ENCODE peak calls at places on chromosomes 5 and 9, in nine cellular contexts. One of them, this sample, is unnamed.
A peak's percentile ranks its signal among the peaks of the same experiment; 100 is the strongest.

GRCh38 chr5:151456321-151456940 is 9.0 kb downstream of the SLC36A1 start:
- DNase-seq in activated naive CD8-positive, alpha-beta T cell treated with anti-CD3 and anti-CD28 coated beads, Interleukin-2, amount 50 U/mL, for 16 hours: no peak
- DNase-seq in amniotic stem cell: no peak
- DNase-seq in heart left ventricle: no peak
- DNase-seq in naive thymus-derived CD8-positive, alpha-beta T cell: no peak
- DNase-seq in C1 segment of cervical spinal cord: no peak
- DNase-seq in stimulated activated CD4-positive, alpha-beta T cell treated with anti-CD3 and anti-CD28 coated beads, Interleukin-15, amount 100 ng/mL, for 1 hour: no peak
- DNase-seq in SHP77: no peak
- DNase-seq in kidney tubule cell: no peak
- DNase-seq in this sample: no peak

GRCh38 chr5:74206571-74207550 is 433.7 kb downstream of the ENC1 start:
- DNase-seq in stimulated activated CD4-positive, alpha-beta T cell treated with anti-CD3 and anti-CD28 coated beads, Interleukin-15, amount 100 ng/mL, for 1 hour: no peak
- DNase-seq in activated naive CD8-positive, alpha-beta T cell treated with anti-CD3 and anti-CD28 coated beads, Interleukin-2, amount 50 U/mL, for 16 hours: no peak
- DNase-seq in amniotic stem cell: peak; percentile 12
- DNase-seq in SHP77: peak; percentile 77
- DNase-seq in heart left ventricle: peak; percentile 69
- DNase-seq in naive thymus-derived CD8-positive, alpha-beta T cell: no peak
- DNase-seq in C1 segment of cervical spinal cord: no peak
- DNase-seq in kidney tubule cell: peak; percentile 90
- DNase-seq in this sample: peak; percentile 92

GRCh38 chr5:156913719-156914370 is 49.2 kb downstream of the TIMD4 start:
- DNase-seq in heart left ventricle: no peak
- DNase-seq in naive thymus-derived CD8-positive, alpha-beta T cell: peak; percentile 36
- DNase-seq in activated naive CD8-positive, alpha-beta T cell treated with anti-CD3 and anti-CD28 coated beads, Interleukin-2, amount 50 U/mL, for 16 hours: no peak
- DNase-seq in amniotic stem cell: no peak
- DNase-seq in SHP77: no peak
- DNase-seq in C1 segment of cervical spinal cord: no peak
- DNase-seq in kidney tubule cell: no peak
- DNase-seq in stimulated activated CD4-positive, alpha-beta T cell treated with anti-CD3 and anti-CD28 coated beads, Interleukin-15, amount 100 ng/mL, for 1 hour: no peak
- DNase-seq in this sample: no peak

GRCh38 chr5:44051591-44051990 is 337.6 kb downstream of the FGF10 start:
- DNase-seq in naive thymus-derived CD8-positive, alpha-beta T cell: no peak
- DNase-seq in activated naive CD8-positive, alpha-beta T cell treated with anti-CD3 and anti-CD28 coated beads, Interleukin-2, amount 50 U/mL, for 16 hours: no peak
- DNase-seq in stimulated activated CD4-positive, alpha-beta T cell treated with anti-CD3 and anti-CD28 coated beads, Interleukin-15, amount 100 ng/mL, for 1 hour: no peak
- DNase-seq in heart left ventricle: no peak
- DNase-seq in C1 segment of cervical spinal cord: no peak
- DNase-seq in amniotic stem cell: no peak
- DNase-seq in SHP77: no peak
- DNase-seq in kidney tubule cell: no peak
- DNase-seq in this sample: no peak

GRCh38 chr5:80140496-80140895 is 105.3 kb downstream of the THBS4 start:
- DNase-seq in stimulated activated CD4-positive, alpha-beta T cell treated with anti-CD3 and anti-CD28 coated beads, Interleukin-15, amount 100 ng/mL, for 1 hour: peak; percentile 40
- DNase-seq in kidney tubule cell: no peak
- DNase-seq in amniotic stem cell: no peak
- DNase-seq in SHP77: no peak
- DNase-seq in activated naive CD8-positive, alpha-beta T cell treated with anti-CD3 and anti-CD28 coated beads, Interleukin-2, amount 50 U/mL, for 16 hours: peak; percentile 14
- DNase-seq in heart left ventricle: no peak
- DNase-seq in naive thymus-derived CD8-positive, alpha-beta T cell: no peak
- DNase-seq in C1 segment of cervical spinal cord: no peak
- DNase-seq in this sample: no peak

GRCh38 chr9:35944173-35944572 is 13.8 kb downstream of the OR2S2 start:
- DNase-seq in C1 segment of cervical spinal cord: no peak
- DNase-seq in activated naive CD8-positive, alpha-beta T cell treated with anti-CD3 and anti-CD28 coated beads, Interleukin-2, amount 50 U/mL, for 16 hours: no peak
- DNase-seq in stimulated activated CD4-positive, alpha-beta T cell treated with anti-CD3 and anti-CD28 coated beads, Interleukin-15, amount 100 ng/mL, for 1 hour: no peak
- DNase-seq in naive thymus-derived CD8-positive, alpha-beta T cell: no peak
- DNase-seq in amniotic stem cell: no peak
- DNase-seq in kidney tubule cell: no peak
- DNase-seq in heart left ventricle: no peak
- DNase-seq in SHP77: no peak
- DNase-seq in this sample: no peak

GRCh38 chr5:10393491-10393890 is 40.0 kb downstream of the MARCHF6 start:
- DNase-seq in naive thymus-derived CD8-positive, alpha-beta T cell: no peak
- DNase-seq in amniotic stem cell: peak; percentile 15
- DNase-seq in kidney tubule cell: no peak
- DNase-seq in heart left ventricle: no peak
- DNase-seq in activated naive CD8-positive, alpha-beta T cell treated with anti-CD3 and anti-CD28 coated beads, Interleukin-2, amount 50 U/mL, for 16 hours: no peak
- DNase-seq in stimulated activated CD4-positive, alpha-beta T cell treated with anti-CD3 and anti-CD28 coated beads, Interleukin-15, amount 100 ng/mL, for 1 hour: no peak
- DNase-seq in SHP77: no peak
- DNase-seq in C1 segment of cervical spinal cord: no peak
- DNase-seq in this sample: no peak

GRCh38 chr9:16869140-16869903 is 1.1 kb downstream of the BNC2 start:
- DNase-seq in kidney tubule cell: peak; percentile 30
- DNase-seq in heart left ventricle: no peak
- DNase-seq in amniotic stem cell: no peak
- DNase-seq in activated naive CD8-positive, alpha-beta T cell treated with anti-CD3 and anti-CD28 coated beads, Interleukin-2, amount 50 U/mL, for 16 hours: no peak
- DNase-seq in stimulated activated CD4-positive, alpha-beta T cell treated with anti-CD3 and anti-CD28 coated beads, Interleukin-15, amount 100 ng/mL, for 1 hour: no peak
- DNase-seq in C1 segment of cervical spinal cord: no peak
- DNase-seq in SHP77: no peak
- DNase-seq in naive thymus-derived CD8-positive, alpha-beta T cell: no peak
- DNase-seq in this sample: no peak

GRCh38 chr9:104233366-104233765 is 139.3 kb downstream of the SMC2 start:
- DNase-seq in kidney tubule cell: no peak
- DNase-seq in activated naive CD8-positive, alpha-beta T cell treated with anti-CD3 and anti-CD28 coated beads, Interleukin-2, amount 50 U/mL, for 16 hours: no peak
- DNase-seq in amniotic stem cell: no peak
- DNase-seq in naive thymus-derived CD8-positive, alpha-beta T cell: no peak
- DNase-seq in C1 segment of cervical spinal cord: no peak
- DNase-seq in SHP77: no peak
- DNase-seq in stimulated activated CD4-positive, alpha-beta T cell treated with anti-CD3 and anti-CD28 coated beads, Interleukin-15, amount 100 ng/mL, for 1 hour: no peak
- DNase-seq in heart left ventricle: no peak
- DNase-seq in this sample: no peak

GRCh38 chr5:157245477-157245876 is 20.4 kb upstream of the CYFIP2 start:
- DNase-seq in SHP77: no peak
- DNase-seq in amniotic stem cell: no peak
- DNase-seq in kidney tubule cell: peak; percentile 21
- DNase-seq in C1 segment of cervical spinal cord: no peak
- DNase-seq in stimulated activated CD4-positive, alpha-beta T cell treated with anti-CD3 and anti-CD28 coated beads, Interleukin-15, amount 100 ng/mL, for 1 hour: no peak
- DNase-seq in heart left ventricle: no peak
- DNase-seq in naive thymus-derived CD8-positive, alpha-beta T cell: no peak
- DNase-seq in activated naive CD8-positive, alpha-beta T cell treated with anti-CD3 and anti-CD28 coated beads, Interleukin-2, amount 50 U/mL, for 16 hours: no peak
- DNase-seq in this sample: no peak

GRCh38 chr5:180353226-180353962 is at the start of gene GFPT2:
- DNase-seq in amniotic stem cell: peak; percentile 38
- DNase-seq in SHP77: no peak
- DNase-seq in naive thymus-derived CD8-positive, alpha-beta T cell: peak; percentile 76
- DNase-seq in activated naive CD8-positive, alpha-beta T cell treated with anti-CD3 and anti-CD28 coated beads, Interleukin-2, amount 50 U/mL, for 16 hours: peak; percentile 51
- DNase-seq in heart left ventricle: peak; percentile 85
- DNase-seq in kidney tubule cell: peak; percentile 58
- DNase-seq in stimulated activated CD4-positive, alpha-beta T cell treated with anti-CD3 and anti-CD28 coated beads, Interleukin-15, amount 100 ng/mL, for 1 hour: peak; percentile 66
- DNase-seq in C1 segment of cervical spinal cord: peak; percentile 79
- DNase-seq in this sample: peak; percentile 94

GRCh38 chr9:21031818-21032203 is 371 bp upstream of the HACD4 start:
- DNase-seq in stimulated activated CD4-positive, alpha-beta T cell treated with anti-CD3 and anti-CD28 coated beads, Interleukin-15, amount 100 ng/mL, for 1 hour: no peak
- DNase-seq in C1 segment of cervical spinal cord: no peak
- DNase-seq in heart left ventricle: peak; percentile 22
- DNase-seq in amniotic stem cell: no peak
- DNase-seq in kidney tubule cell: no peak
- DNase-seq in activated naive CD8-positive, alpha-beta T cell treated with anti-CD3 and anti-CD28 coated beads, Interleukin-2, amount 50 U/mL, for 16 hours: no peak
- DNase-seq in SHP77: no peak
- DNase-seq in naive thymus-derived CD8-positive, alpha-beta T cell: no peak
- DNase-seq in this sample: no peak

GRCh38 chr5:140608730-140609520 is 24.1 kb downstream of the CD14 start:
- DNase-seq in stimulated activated CD4-positive, alpha-beta T cell treated with anti-CD3 and anti-CD28 coated beads, Interleukin-15, amount 100 ng/mL, for 1 hour: no peak
- DNase-seq in kidney tubule cell: no peak
- DNase-seq in amniotic stem cell: no peak
- DNase-seq in heart left ventricle: peak; percentile 62
- DNase-seq in activated naive CD8-positive, alpha-beta T cell treated with anti-CD3 and anti-CD28 coated beads, Interleukin-2, amount 50 U/mL, for 16 hours: no peak
- DNase-seq in naive thymus-derived CD8-positive, alpha-beta T cell: no peak
- DNase-seq in SHP77: no peak
- DNase-seq in C1 segment of cervical spinal cord: no peak
- DNase-seq in this sample: peak; percentile 72

GRCh38 chr5:149452007-149452664 is 73.0 kb upstream of the IL17B start:
- DNase-seq in heart left ventricle: peak; percentile 68
- DNase-seq in activated naive CD8-positive, alpha-beta T cell treated with anti-CD3 and anti-CD28 coated beads, Interleukin-2, amount 50 U/mL, for 16 hours: no peak
- DNase-seq in SHP77: no peak
- DNase-seq in amniotic stem cell: no peak
- DNase-seq in kidney tubule cell: peak; percentile 96
- DNase-seq in stimulated activated CD4-positive, alpha-beta T cell treated with anti-CD3 and anti-CD28 coated beads, Interleukin-15, amount 100 ng/mL, for 1 hour: no peak
- DNase-seq in C1 segment of cervical spinal cord: no peak
- DNase-seq in naive thymus-derived CD8-positive, alpha-beta T cell: no peak
- DNase-seq in this sample: no peak

GRCh38 chr5:32410630-32411029 is 33.9 kb downstream of the ZFR start:
- DNase-seq in kidney tubule cell: no peak
- DNase-seq in C1 segment of cervical spinal cord: no peak
- DNase-seq in naive thymus-derived CD8-positive, alpha-beta T cell: no peak
- DNase-seq in heart left ventricle: no peak
- DNase-seq in SHP77: no peak
- DNase-seq in stimulated activated CD4-positive, alpha-beta T cell treated with anti-CD3 and anti-CD28 coated beads, Interleukin-15, amount 100 ng/mL, for 1 hour: no peak
- DNase-seq in amniotic stem cell: no peak
- DNase-seq in activated naive CD8-positive, alpha-beta T cell treated with anti-CD3 and anti-CD28 coated beads, Interleukin-2, amount 50 U/mL, for 16 hours: no peak
- DNase-seq in this sample: no peak

GRCh38 chr9:18568969-18569368 is 95.0 kb downstream of the ADAMTSL1 start:
- DNase-seq in C1 segment of cervical spinal cord: no peak
- DNase-seq in naive thymus-derived CD8-positive, alpha-beta T cell: no peak
- DNase-seq in SHP77: no peak
- DNase-seq in amniotic stem cell: no peak
- DNase-seq in heart left ventricle: no peak
- DNase-seq in kidney tubule cell: no peak
- DNase-seq in activated naive CD8-positive, alpha-beta T cell treated with anti-CD3 and anti-CD28 coated beads, Interleukin-2, amount 50 U/mL, for 16 hours: no peak
- DNase-seq in stimulated activated CD4-positive, alpha-beta T cell treated with anti-CD3 and anti-CD28 coated beads, Interleukin-15, amount 100 ng/mL, for 1 hour: no peak
- DNase-seq in this sample: no peak

GRCh38 chr5:5014836-5015235 is 125.3 kb upstream of the ADAMTS16 start:
- DNase-seq in heart left ventricle: no peak
- DNase-seq in SHP77: no peak
- DNase-seq in naive thymus-derived CD8-positive, alpha-beta T cell: no peak
- DNase-seq in stimulated activated CD4-positive, alpha-beta T cell treated with anti-CD3 and anti-CD28 coated beads, Interleukin-15, amount 100 ng/mL, for 1 hour: no peak
- DNase-seq in kidney tubule cell: peak; percentile 89
- DNase-seq in amniotic stem cell: no peak
- DNase-seq in C1 segment of cervical spinal cord: no peak
- DNase-seq in activated naive CD8-positive, alpha-beta T cell treated with anti-CD3 and anti-CD28 coated beads, Interleukin-2, amount 50 U/mL, for 16 hours: no peak
- DNase-seq in this sample: peak; percentile 63

GRCh38 chr9:119533509-119533908 is 164.3 kb upstream of the BRINP1 start:
- DNase-seq in heart left ventricle: no peak
- DNase-seq in stimulated activated CD4-positive, alpha-beta T cell treated with anti-CD3 and anti-CD28 coated beads, Interleukin-15, amount 100 ng/mL, for 1 hour: no peak
- DNase-seq in amniotic stem cell: no peak
- DNase-seq in SHP77: no peak
- DNase-seq in activated naive CD8-positive, alpha-beta T cell treated with anti-CD3 and anti-CD28 coated beads, Interleukin-2, amount 50 U/mL, for 16 hours: no peak
- DNase-seq in kidney tubule cell: no peak
- DNase-seq in naive thymus-derived CD8-positive, alpha-beta T cell: no peak
- DNase-seq in C1 segment of cervical spinal cord: no peak
- DNase-seq in this sample: no peak

GRCh38 chr5:122699226-122699625 is 75.7 kb upstream of the SNX2 start:
- DNase-seq in naive thymus-derived CD8-positive, alpha-beta T cell: no peak
- DNase-seq in C1 segment of cervical spinal cord: no peak
- DNase-seq in stimulated activated CD4-positive, alpha-beta T cell treated with anti-CD3 and anti-CD28 coated beads, Interleukin-15, amount 100 ng/mL, for 1 hour: no peak
- DNase-seq in heart left ventricle: no peak
- DNase-seq in activated naive CD8-positive, alpha-beta T cell treated with anti-CD3 and anti-CD28 coated beads, Interleukin-2, amount 50 U/mL, for 16 hours: no peak
- DNase-seq in amniotic stem cell: no peak
- DNase-seq in SHP77: no peak
- DNase-seq in kidney tubule cell: no peak
- DNase-seq in this sample: no peak

GRCh38 chr9:127682351-127683136 is 24.2 kb upstream of the CFAP157 start:
- DNase-seq in kidney tubule cell: peak; percentile 33
- DNase-seq in naive thymus-derived CD8-positive, alpha-beta T cell: no peak
- DNase-seq in SHP77: no peak
- DNase-seq in stimulated activated CD4-positive, alpha-beta T cell treated with anti-CD3 and anti-CD28 coated beads, Interleukin-15, amount 100 ng/mL, for 1 hour: no peak
- DNase-seq in activated naive CD8-positive, alpha-beta T cell treated with anti-CD3 and anti-CD28 coated beads, Interleukin-2, amount 50 U/mL, for 16 hours: no peak
- DNase-seq in heart left ventricle: no peak
- DNase-seq in amniotic stem cell: no peak
- DNase-seq in C1 segment of cervical spinal cord: no peak
- DNase-seq in this sample: no peak

GRCh38 chr5:142295084-142295758 is 29.6 kb downstream of the SPRY4 start:
- DNase-seq in C1 segment of cervical spinal cord: no peak
- DNase-seq in amniotic stem cell: no peak
- DNase-seq in stimulated activated CD4-positive, alpha-beta T cell treated with anti-CD3 and anti-CD28 coated beads, Interleukin-15, amount 100 ng/mL, for 1 hour: no peak
- DNase-seq in activated naive CD8-positive, alpha-beta T cell treated with anti-CD3 and anti-CD28 coated beads, Interleukin-2, amount 50 U/mL, for 16 hours: no peak
- DNase-seq in naive thymus-derived CD8-positive, alpha-beta T cell: no peak
- DNase-seq in kidney tubule cell: no peak
- DNase-seq in heart left ventricle: peak; percentile 63
- DNase-seq in SHP77: no peak
- DNase-seq in this sample: peak; percentile 68